ENCODE peak calls at places on chromosome 22, in five cellular contexts. R is GM06990, J is choroid plexus epithelial cell, Y is A549, I is astrocyte of the cerebellum. O is an unnamed sample.

GRCh38 chr22:33971561-33971961 is 51.3 kb upstream of the LARGE1 start:
- DNase-seq in R (no peak), J (no peak), Y (no peak), I (no peak), O (no peak)

GRCh38 chr22:46935506-46936377 is 173.3 kb downstream of the TBC1D22A start:
- DNase-seq in R (no peak), J (peak; percentile 20), Y (no peak), I (no peak), O (no peak)

GRCh38 chr22:32745251-32745995 is 56.1 kb upstream of the TIMP3 start:
- DNase-seq in R (no peak), J (peak; percentile 59), Y (no peak), I (no peak), O (no peak)

GRCh38 chr22:50660306-50660705 is 12.3 kb upstream of the SHANK3 start:
- DNase-seq in R (no peak), J (peak; percentile 15), Y (no peak), I (no peak), O (no peak)

GRCh38 chr22:41904450-41905410 is 10.1 kb downstream of the SHISA8 start:
- DNase-seq in R (peak; percentile 17), J (no peak), Y (no peak), I (no peak), O (no peak)

GRCh38 chr22:50734343-50734771 is 3.6 kb upstream of the ACR start:
- DNase-seq in R (no peak), J (no peak), Y (no peak), I (no peak), O (no peak)

GRCh38 chr22:49678137-49678841 is 149.4 kb downstream of the BRD1 start:
- DNase-seq in R (no peak), J (no peak), Y (no peak), I (no peak), O (no peak)

GRCh38 chr22:44261164-44261860 is 51.4 kb downstream of the SHISAL1 start:
- DNase-seq in R (no peak), J (no peak), Y (no peak), I (no peak), O (no peak)

GRCh38 chr22:46948411-46949144 is 186.1 kb downstream of the TBC1D22A start:
- DNase-seq in R (no peak), J (no peak), Y (no peak), I (no peak), O (no peak)

GRCh38 chr22:47200273-47201051 is 438.0 kb downstream of the TBC1D22A start:
- DNase-seq in R (no peak), J (peak; percentile 11), Y (no peak), I (no peak), O (no peak)

GRCh38 chr22:40434101-40434500 is 63.7 kb downstream of the SGSM3 start:
- DNase-seq in R (no peak), J (peak; percentile 27), Y (no peak), I (no peak), O (no peak)

GRCh38 chr22:44254811-44255210 is 57.9 kb downstream of the SHISAL1 start:
- DNase-seq in R (no peak), J (no peak), Y (no peak), I (no peak), O (no peak)

GRCh38 chr22:46619830-46620501 is at the start of gene GRAMD4:
- DNase-seq in R (no peak), J (peak; percentile 12), Y (no peak), I (peak; percentile 64), O (no peak)

GRCh38 chr22:26779108-26779507 is 121.7 kb downstream of the MIAT start:
- DNase-seq in R (no peak), J (no peak), Y (no peak), I (no peak), O (no peak)

GRCh38 chr22:35634015-35634414 is 14.2 kb upstream of the APOL6 start:
- DNase-seq in R (no peak), J (no peak), Y (no peak), I (no peak), O (no peak)

GRCh38 chr22:49356428-49356827 is 471.2 kb downstream of the BRD1 start:
- DNase-seq in R (no peak), J (no peak), Y (no peak), I (no peak), O (no peak)

GRCh38 chr22:26892401-26893033 is 235.1 kb downstream of the MIAT start:
- DNase-seq in R (no peak), J (no peak), Y (no peak), I (no peak), O (no peak)

GRCh38 chr22:36344106-36344827 is 43.5 kb downstream of the MYH9 start:
- DNase-seq in R (no peak), J (no peak), Y (no peak), I (no peak), O (no peak)

GRCh38 chr22:35072939-35073338 is 7.0 kb downstream of the ISX start:
- DNase-seq in R (no peak), J (peak; percentile 5), Y (no peak), I (no peak), O (no peak)

GRCh38 chr22:20578192-20578591 is 70.8 kb downstream of the MED15 start:
- DNase-seq in R (no peak), J (no peak), Y (no peak), I (no peak), O (no peak)

GRCh38 chr22:20577549-20577975 is 70.2 kb downstream of the MED15 start:
- DNase-seq in R (no peak), J (no peak), Y (no peak), I (no peak), O (no peak)

GRCh38 chr22:20580179-20580578 is 72.8 kb downstream of the MED15 start:
- DNase-seq in R (no peak), J (no peak), Y (no peak), I (no peak), O (no peak)

GRCh38 chr22:20579273-20580120 is 72.1 kb downstream of the MED15 start:
- DNase-seq in R (no peak), J (no peak), Y (no peak), I (no peak), O (no peak)

DNA sequence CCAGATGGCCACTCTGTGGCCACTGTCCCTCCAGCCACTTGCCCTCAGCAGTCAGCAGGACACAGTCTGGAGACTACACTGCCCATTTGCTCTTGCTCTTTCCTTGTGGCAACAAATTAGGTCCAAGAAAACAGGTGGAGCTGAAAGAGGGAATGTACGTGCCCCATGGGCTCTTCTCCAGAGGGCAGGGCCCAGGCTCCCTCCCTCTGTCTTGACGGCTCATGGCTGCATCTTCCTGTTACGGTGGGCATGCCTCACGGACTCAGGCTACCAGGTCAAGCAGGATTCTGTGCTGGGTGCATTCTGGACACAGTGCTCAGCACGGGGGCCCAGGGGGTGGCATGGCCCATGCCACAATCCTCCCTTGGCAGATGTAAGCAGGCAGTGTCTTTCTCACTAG is 71.3 kb downstream of the MED15 start:
- DNase-seq in R (no peak), J (no peak), Y (no peak), I (no peak), O (no peak)
- TF ChIP-seq CTCF in R (no peak), J (no peak), Y (no peak), I (no peak), O (no peak)

GRCh38 chr22:37567991-37568390 is 7.7 kb downstream of the CDC42EP1 start:
- DNase-seq in R (no peak), J (no peak), Y (no peak), I (no peak), O (no peak)

GRCh38 chr22:37569921-37570660 is 9.8 kb downstream of the LGALS2 start:
- DNase-seq in R (no peak), J (no peak), Y (no peak), I (no peak), O (no peak)

GRCh38 chr22:37568448-37569008 is 8.2 kb downstream of the CDC42EP1 start:
- DNase-seq in R (no peak), J (no peak), Y (no peak), I (no peak), O (no peak)

GRCh38 chr22:37570661-37570976 is 9.3 kb downstream of the LGALS2 start:
- DNase-seq in R (no peak), J (no peak), Y (no peak), I (no peak), O (no peak)

DNA sequence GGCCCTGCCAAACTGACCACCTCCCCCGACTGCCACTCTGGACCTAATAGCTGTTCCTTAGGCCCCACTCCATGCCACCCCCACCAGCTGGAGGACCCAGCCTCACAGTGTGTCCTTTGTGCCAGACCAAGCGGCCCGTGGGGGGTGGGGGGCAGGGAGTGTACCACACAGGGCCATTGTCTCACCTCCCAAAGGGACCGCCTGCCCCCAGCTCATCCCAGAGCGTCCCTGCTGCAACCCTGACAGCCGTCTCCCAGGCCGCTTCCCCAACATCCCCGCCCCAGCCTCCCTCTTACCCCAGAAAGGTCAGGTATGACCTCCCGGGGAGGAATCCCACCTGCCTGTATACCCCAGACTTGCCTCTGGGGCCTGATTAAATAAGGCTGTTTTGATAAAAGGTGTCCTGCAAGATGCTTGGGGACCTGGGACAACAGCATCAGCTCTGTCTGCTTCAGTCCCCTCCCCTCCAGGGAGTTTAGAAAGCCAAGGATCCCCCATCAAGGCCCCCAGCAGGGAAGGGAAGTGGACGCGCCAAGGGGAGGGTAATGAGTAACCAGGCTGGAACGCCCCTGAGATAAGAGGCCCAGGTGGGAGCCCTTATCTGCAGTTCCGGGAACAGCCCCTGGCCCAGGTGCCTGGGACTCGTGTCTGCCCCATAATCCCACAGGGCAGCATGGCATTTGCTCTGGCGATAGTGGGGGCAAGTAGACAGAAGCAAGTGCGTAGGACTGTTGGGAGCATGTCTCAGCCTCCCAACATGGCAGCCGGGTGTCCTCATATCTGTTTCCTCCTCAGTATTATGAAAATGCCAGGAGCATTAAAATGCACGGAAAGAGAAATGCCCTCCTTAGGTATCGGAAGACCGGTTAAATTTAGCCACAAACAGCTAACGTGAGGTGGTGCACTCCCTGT is 9.0 kb downstream of the CDC42EP1 start:
- DNase-seq in R (no peak), J (no peak), Y (no peak), I (no peak), O (no peak)
- TF ChIP-seq CTCF in R (no peak), J (no peak), Y (no peak), I (no peak), O (no peak)

GRCh38 chr22:23750744-23751440 is at the start of gene ZNF70:
- DNase-seq in R (peak; percentile 89), J (peak; percentile 79), Y (peak; percentile 59), I (peak; percentile 45), O (peak; percentile 46)
- TF ChIP-seq CTCF in R (peak; percentile 27), J (peak; percentile 30), Y (peak; percentile 10), I (peak; percentile 20), O (peak; percentile 36)

GRCh38 chr22:39070186-39070585 is 6.9 kb upstream of the APOBEC3G start:
- DNase-seq in R (no peak), J (no peak), Y (no peak), I (no peak), O (no peak)

GRCh38 chr22:39073941-39074340 is 3.1 kb upstream of the APOBEC3G start:
- DNase-seq in R (no peak), J (no peak), Y (no peak), I (no peak), O (no peak)

DNA sequence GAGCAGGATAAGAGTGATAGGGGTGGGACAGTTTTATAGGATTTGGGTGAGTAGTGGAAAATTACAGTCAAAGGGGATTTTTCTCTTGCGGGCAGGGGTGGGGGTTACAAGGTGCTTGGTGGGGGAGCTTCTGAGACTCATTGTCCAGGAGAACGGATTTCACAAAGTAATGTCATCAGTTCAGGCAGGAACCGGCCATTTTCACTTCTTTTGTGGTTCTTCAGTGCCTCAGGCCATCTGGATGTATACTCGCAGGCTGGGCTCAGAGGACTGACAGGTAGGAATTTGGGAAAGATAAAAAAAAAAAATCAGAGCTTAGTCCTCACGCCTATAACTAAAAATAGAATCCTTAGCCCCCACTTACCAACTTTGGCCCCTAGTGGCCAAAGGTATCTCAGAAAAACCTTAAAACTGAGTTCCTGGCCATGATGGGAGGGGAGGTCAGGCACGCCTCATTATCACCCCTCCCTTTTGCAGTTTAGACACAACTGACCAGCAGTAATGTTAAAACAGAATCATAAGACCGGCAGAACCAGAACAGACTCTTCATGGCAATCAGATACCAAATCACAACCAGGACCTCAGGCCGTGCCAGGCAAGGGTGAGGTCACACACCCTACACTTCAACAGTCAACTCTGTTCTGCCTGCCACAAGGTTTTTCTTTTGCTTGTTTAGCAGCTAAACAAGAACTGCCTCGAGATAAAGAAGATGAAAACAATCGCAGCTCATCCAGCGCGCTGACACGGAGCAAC is 8.9 kb upstream of the APOBEC3G start:
- DNase-seq in R (no peak), J (no peak), Y (no peak), I (no peak), O (no peak)
- TF ChIP-seq CTCF in R (peak; percentile 51), J (peak; percentile 8), Y (no peak), I (no peak), O (peak; percentile 61)

O was measured in GM12864.